ENCODE peak calls at places on chromosomes 13 and 19, in five cellular contexts. One of them, this sample, is unnamed.

GRCh38 chr19:9945319-9945966 is 9.1 kb upstream of the OLFM2 start:
- DNase-seq in mesenchymal stem cell: peak; percentile 97
- DNase-seq in IMR-90: peak; percentile 100
- DNase-seq in H1: no peak
- DNase-seq in H9: peak; percentile 57
- DNase-seq in this sample: no peak

GRCh38 chr13:42835012-42835411 is 53.6 kb downstream of the FAM216B start:
- DNase-seq in mesenchymal stem cell: no peak
- DNase-seq in IMR-90: no peak
- DNase-seq in H1: no peak
- DNase-seq in H9: no peak
- DNase-seq in this sample: no peak

GRCh38 chr13:26051231-26052135 is at the start of gene SHISA2:
- DNase-seq in mesenchymal stem cell: peak; percentile 73
- DNase-seq in IMR-90: peak; percentile 31
- DNase-seq in H1: peak; percentile 43
- DNase-seq in H9: peak; percentile 86
- DNase-seq in this sample: peak; percentile 82

GRCh38 chr13:86584301-86584700 is 785.1 kb upstream of the SLITRK6 start:
- DNase-seq in mesenchymal stem cell: no peak
- DNase-seq in IMR-90: no peak
- DNase-seq in H1: no peak
- DNase-seq in H9: no peak
- DNase-seq in this sample: no peak

GRCh38 chr13:49869514-49869913 is 66.6 kb downstream of the SPRYD7 start:
- DNase-seq in mesenchymal stem cell: peak; percentile 41
- DNase-seq in IMR-90: peak; percentile 36
- DNase-seq in H1: peak; percentile 23
- DNase-seq in H9: peak; percentile 67
- DNase-seq in this sample: no peak

GRCh38 chr19:472005-472858 is 11.4 kb upstream of the SHC2 start:
- DNase-seq in mesenchymal stem cell: no peak
- DNase-seq in IMR-90: no peak
- DNase-seq in H1: no peak
- DNase-seq in H9: no peak
- DNase-seq in this sample: no peak

GRCh38 chr13:104318121-104318520 is 1251.9 kb upstream of the SLC10A2 start:
- DNase-seq in mesenchymal stem cell: peak; percentile 41
- DNase-seq in IMR-90: peak; percentile 49
- DNase-seq in H1: no peak
- DNase-seq in H9: no peak
- DNase-seq in this sample: no peak

GRCh38 chr13:98143601-98144500 is 957 bp downstream of the FARP1 start:
- DNase-seq in mesenchymal stem cell: peak; percentile 48
- DNase-seq in IMR-90: peak; percentile 44
- DNase-seq in H1: no peak
- DNase-seq in H9: no peak
- DNase-seq in this sample: no peak

GRCh38 chr19:53424968-53425597 is 6.7 kb upstream of the ZNF761 start:
- DNase-seq in mesenchymal stem cell: peak; percentile 50
- DNase-seq in IMR-90: peak; percentile 65
- DNase-seq in H1: peak; percentile 39
- DNase-seq in H9: peak; percentile 87
- DNase-seq in this sample: peak; percentile 67

GRCh38 chr13:98171806-98172569 is 5.1 kb downstream of the RNF113B start:
- DNase-seq in mesenchymal stem cell: peak; percentile 54
- DNase-seq in IMR-90: peak; percentile 32
- DNase-seq in H1: no peak
- DNase-seq in H9: no peak
- DNase-seq in this sample: no peak

GRCh38 chr13:43698743-43699142 is 88.0 kb downstream of the ENOX1 start:
- DNase-seq in mesenchymal stem cell: peak; percentile 88
- DNase-seq in IMR-90: peak; percentile 73
- DNase-seq in H1: no peak
- DNase-seq in H9: no peak
- DNase-seq in this sample: no peak

GRCh38 chr19:46265217-46265828 is 31.5 kb upstream of the HIF3A start:
- DNase-seq in mesenchymal stem cell: peak; percentile 81
- DNase-seq in IMR-90: peak; percentile 74
- DNase-seq in H1: peak; percentile 79
- DNase-seq in H9: peak; percentile 83
- DNase-seq in this sample: peak; percentile 81

GRCh38 chr13:70339738-70340137 is 231.5 kb upstream of the KLHL1 start:
- DNase-seq in mesenchymal stem cell: peak; percentile 45
- DNase-seq in IMR-90: no peak
- DNase-seq in H1: peak; percentile 19
- DNase-seq in H9: peak; percentile 58
- DNase-seq in this sample: no peak

GRCh38 chr19:43310221-43310620 is 40.9 kb upstream of the PSG9 start:
- DNase-seq in mesenchymal stem cell: no peak
- DNase-seq in IMR-90: no peak
- DNase-seq in H1: no peak
- DNase-seq in H9: no peak
- DNase-seq in this sample: no peak

GRCh38 chr19:5805465-5806132 is 732 bp downstream of the NRTN start:
- DNase-seq in mesenchymal stem cell: peak; percentile 73
- DNase-seq in IMR-90: peak; percentile 24
- DNase-seq in H1: no peak
- DNase-seq in H9: peak; percentile 90
- DNase-seq in this sample: peak; percentile 82

GRCh38 chr13:80787604-80788003 is 446.7 kb upstream of the SPRY2 start:
- DNase-seq in mesenchymal stem cell: no peak
- DNase-seq in IMR-90: no peak
- DNase-seq in H1: no peak
- DNase-seq in H9: no peak
- DNase-seq in this sample: no peak

GRCh38 chr19:1749373-1750342 is 3.6 kb upstream of the ONECUT3 start:
- DNase-seq in mesenchymal stem cell: no peak
- DNase-seq in IMR-90: no peak
- DNase-seq in H1: no peak
- DNase-seq in H9: no peak
- DNase-seq in this sample: no peak

GRCh38 chr19:49817964-49818690 is at the start of gene MED25:
- DNase-seq in mesenchymal stem cell: peak; percentile 93
- DNase-seq in IMR-90: peak; percentile 76
- DNase-seq in H1: no peak
- DNase-seq in H9: peak; percentile 85
- DNase-seq in this sample: peak; percentile 92
- H3K14ac ChIP-seq in mesenchymal stem cell: no peak within 1 kb of the TSS
- H3K14ac ChIP-seq in IMR-90: peak within 1 kb of the TSS; percentile 98
- H3K14ac ChIP-seq in H1: no peak within 1 kb of the TSS
- H3K14ac ChIP-seq in H9: peak within 1 kb of the TSS; percentile 97
- H3K14ac ChIP-seq in this sample: peak within 1 kb of the TSS; percentile 49

DNA sequence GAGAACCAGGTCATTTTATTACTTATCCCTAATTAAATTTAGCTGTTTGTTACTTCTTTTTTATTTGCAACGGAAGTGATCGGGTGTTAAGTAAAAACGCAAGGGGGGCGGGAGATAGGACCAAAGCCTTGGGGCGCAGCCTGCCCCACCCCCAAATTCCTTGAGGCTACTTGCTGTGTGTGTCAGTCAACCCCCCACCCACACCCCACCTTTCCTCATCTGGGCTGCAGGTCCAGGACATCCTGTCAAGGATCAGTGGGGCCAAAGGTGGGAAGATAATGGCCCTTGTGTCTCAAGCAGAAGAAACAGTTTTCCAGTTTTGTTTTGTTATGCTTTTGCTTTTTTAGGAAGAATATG is 1.2 kb upstream of the FOXO1 start:
- DNase-seq in mesenchymal stem cell: no peak
- DNase-seq in IMR-90: no peak
- DNase-seq in H1: no peak
- DNase-seq in H9: no peak
- DNase-seq in this sample: no peak
- H2AFZ ChIP-seq in mesenchymal stem cell: no peak overlapping the region
- H2AFZ ChIP-seq in IMR-90: peak overlapping the region; percentile 90
- H2AFZ ChIP-seq in H1: no peak overlapping the region
- H2AFZ ChIP-seq in H9: no peak overlapping the region
- H2AFZ ChIP-seq in this sample: peak overlapping the region; percentile 96

DNA sequence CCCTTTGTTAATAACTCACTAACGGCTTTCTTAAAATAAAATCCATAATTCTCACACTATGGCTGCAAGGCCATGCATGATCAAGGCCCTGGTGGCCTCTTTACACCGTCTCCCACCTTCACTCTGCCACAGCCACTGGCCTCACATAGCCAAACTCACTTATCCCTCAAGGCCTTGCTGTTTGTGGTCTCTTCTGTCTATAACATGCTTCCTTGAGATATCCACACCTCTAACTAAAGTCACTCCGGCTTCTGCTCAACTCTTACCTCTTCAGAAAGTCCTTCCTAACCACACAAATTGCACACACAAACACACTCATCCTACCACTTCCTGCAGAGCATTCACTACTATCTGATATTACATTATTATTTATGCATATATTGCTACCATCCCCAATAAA is 262.5 kb downstream of the DIAPH3 start:
- DNase-seq in mesenchymal stem cell: no peak
- DNase-seq in IMR-90: no peak
- DNase-seq in H1: no peak
- DNase-seq in H9: no peak
- DNase-seq in this sample: no peak
- H2BK120ac ChIP-seq in mesenchymal stem cell: no peak overlapping the region
- H2BK120ac ChIP-seq in IMR-90: no peak overlapping the region
- H2BK120ac ChIP-seq in H1: no peak overlapping the region
- H2BK120ac ChIP-seq in H9: no peak overlapping the region
- H2BK120ac ChIP-seq in this sample: no peak overlapping the region

DNA sequence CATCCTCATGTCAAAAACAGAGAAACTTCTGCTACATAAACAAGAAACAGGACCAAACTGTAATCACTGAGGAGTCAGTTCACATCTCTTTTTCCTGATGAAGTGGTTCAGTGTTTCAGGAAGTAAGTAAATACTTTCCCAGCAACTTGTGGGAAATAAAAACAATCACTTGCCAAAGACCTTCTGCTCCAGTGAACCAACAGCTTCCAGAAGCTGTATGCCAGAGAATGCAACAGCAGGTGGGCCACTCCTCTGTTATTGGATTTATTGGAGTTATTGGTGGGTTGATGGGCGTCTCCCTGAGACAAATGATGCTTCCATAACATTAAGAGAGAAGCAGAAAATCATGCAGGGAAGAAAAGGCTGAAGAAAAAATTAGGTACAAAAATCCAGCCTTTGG is 9.9 kb downstream of the SLC6A16 start:
- DNase-seq in mesenchymal stem cell: no peak
- DNase-seq in IMR-90: no peak
- DNase-seq in H1: no peak
- DNase-seq in H9: no peak
- DNase-seq in this sample: no peak
- H3K14ac ChIP-seq in mesenchymal stem cell: no peak overlapping the region
- H3K14ac ChIP-seq in IMR-90: no peak overlapping the region
- H3K14ac ChIP-seq in H1: no peak overlapping the region
- H3K14ac ChIP-seq in H9: no peak overlapping the region
- H3K14ac ChIP-seq in this sample: no peak overlapping the region

GRCh38 chr19:35901055-35901644 is 810 bp upstream of the NFKBID start:
- DNase-seq in mesenchymal stem cell: peak; percentile 68
- DNase-seq in IMR-90: peak; percentile 51
- DNase-seq in H1: no peak
- DNase-seq in H9: no peak
- DNase-seq in this sample: no peak
- H2AFZ ChIP-seq in mesenchymal stem cell: no peak overlapping the region
- H2AFZ ChIP-seq in IMR-90: no peak overlapping the region
- H2AFZ ChIP-seq in H1: no peak overlapping the region
- H2AFZ ChIP-seq in H9: no peak overlapping the region
- H2AFZ ChIP-seq in this sample: peak overlapping the region; percentile 98

GRCh38 chr13:64704121-64704520 is 2526.0 kb downstream of the PCDH9 start:
- DNase-seq in mesenchymal stem cell: peak; percentile 6
- DNase-seq in IMR-90: no peak
- DNase-seq in H1: no peak
- DNase-seq in H9: no peak
- DNase-seq in this sample: no peak

DNA sequence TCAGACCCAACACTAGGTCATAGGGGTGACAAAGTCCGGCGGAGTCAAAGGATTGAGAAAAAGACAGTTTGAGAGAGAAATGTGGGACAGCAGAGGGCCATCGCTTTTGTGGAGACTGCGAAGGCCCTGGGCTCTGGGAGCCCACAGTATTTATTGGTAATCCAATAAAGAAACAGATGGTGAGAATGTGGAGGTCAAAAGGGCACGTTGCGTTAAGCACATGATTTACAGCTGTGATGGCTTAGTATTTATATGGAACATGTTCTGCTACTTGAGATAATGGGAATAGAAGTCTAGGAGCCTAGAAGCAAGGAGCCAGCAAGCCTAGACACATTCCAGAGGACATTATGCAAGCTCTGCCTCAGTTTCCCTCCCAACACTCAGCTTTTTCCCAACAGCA is 2521.1 kb downstream of the PCDH9 start:
- DNase-seq in mesenchymal stem cell: peak; percentile 39
- DNase-seq in IMR-90: no peak
- DNase-seq in H1: no peak
- DNase-seq in H9: no peak
- DNase-seq in this sample: no peak
- H2BK120ac ChIP-seq in mesenchymal stem cell: no peak overlapping the region
- H2BK120ac ChIP-seq in IMR-90: no peak overlapping the region
- H2BK120ac ChIP-seq in H1: no peak overlapping the region
- H2BK120ac ChIP-seq in H9: no peak overlapping the region
- H2BK120ac ChIP-seq in this sample: no peak overlapping the region

DNA sequence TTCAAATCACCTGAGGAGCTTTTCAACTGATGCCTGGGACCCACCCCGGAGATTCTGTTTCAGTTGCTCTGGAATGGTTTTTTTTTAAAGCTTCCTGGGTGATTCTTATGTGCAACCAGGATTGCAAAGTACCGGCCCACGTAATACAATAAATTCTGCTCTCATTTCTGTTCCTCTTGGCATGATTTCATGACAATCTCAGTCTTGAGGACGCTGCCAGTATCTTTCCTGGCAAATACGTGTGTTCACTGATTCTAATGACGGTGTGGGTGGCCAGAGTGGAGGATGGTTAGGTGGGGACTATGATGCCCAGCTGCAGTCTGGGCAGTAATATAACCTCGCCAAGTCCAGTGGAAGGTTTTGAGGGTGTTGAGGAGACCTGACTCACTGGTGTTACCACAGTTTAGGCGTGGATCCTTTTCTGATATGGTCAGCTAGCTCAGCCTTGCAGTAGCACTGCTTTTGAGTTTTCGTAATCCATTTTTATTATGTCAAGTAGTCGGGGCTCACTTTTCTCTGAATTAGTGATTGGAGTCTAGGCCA is 49.4 kb downstream of the FAM124A start:
- DNase-seq in mesenchymal stem cell: no peak
- DNase-seq in IMR-90: no peak
- DNase-seq in H1: no peak
- DNase-seq in H9: peak; percentile 13
- DNase-seq in this sample: no peak
- H3K14ac ChIP-seq in mesenchymal stem cell: no peak overlapping the region
- H3K14ac ChIP-seq in IMR-90: no peak overlapping the region
- H3K14ac ChIP-seq in H1: no peak overlapping the region
- H3K14ac ChIP-seq in H9: no peak overlapping the region
- H3K14ac ChIP-seq in this sample: no peak overlapping the region

GRCh38 chr13:40613192-40613818 is 53.1 kb downstream of the FOXO1 start:
- DNase-seq in mesenchymal stem cell: no peak
- DNase-seq in IMR-90: no peak
- DNase-seq in H1: no peak
- DNase-seq in H9: no peak
- DNase-seq in this sample: no peak
- H2AFZ ChIP-seq in mesenchymal stem cell: no peak overlapping the region
- H2AFZ ChIP-seq in IMR-90: no peak overlapping the region
- H2AFZ ChIP-seq in H1: no peak overlapping the region
- H2AFZ ChIP-seq in H9: no peak overlapping the region
- H2AFZ ChIP-seq in this sample: no peak overlapping the region

DNA sequence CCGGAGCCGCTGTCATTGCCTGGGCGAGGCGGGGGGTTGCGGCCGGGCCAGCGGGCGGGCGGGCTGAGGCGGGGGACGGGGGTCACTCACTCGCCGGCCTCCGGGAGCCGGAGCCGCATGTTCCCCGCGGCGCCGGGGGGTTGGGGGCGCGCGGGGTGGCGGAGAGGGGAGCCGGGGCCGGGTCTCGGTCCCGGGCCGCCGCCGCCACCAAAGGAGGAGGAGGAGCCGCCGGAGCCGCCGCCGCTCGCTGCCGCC is 149 bp downstream of the MED26 start:
- DNase-seq in mesenchymal stem cell: no peak
- DNase-seq in IMR-90: no peak
- DNase-seq in H1: no peak
- DNase-seq in H9: no peak
- DNase-seq in this sample: no peak
- H2BK120ac ChIP-seq in mesenchymal stem cell: no peak overlapping the region
- H2BK120ac ChIP-seq in IMR-90: no peak overlapping the region
- H2BK120ac ChIP-seq in H1: no peak overlapping the region
- H2BK120ac ChIP-seq in H9: no peak overlapping the region
- H2BK120ac ChIP-seq in this sample: no peak overlapping the region

This sample was measured in neuronal stem cell.